ENCODE peak calls at places on chromosome 18, in eight cellular contexts. One of them, this sample, is unnamed.

GRCh38 chr18:1914489-1914888 is 656.8 kb downstream of the METTL4 start:
- DNase-seq in WTC11: no peak
- DNase-seq in naive B cell: no peak
- DNase-seq in caudate nucleus: no peak
- DNase-seq in OCI-LY7: peak
- DNase-seq in right atrium auricular region: no peak
- DNase-seq in nephron progenitor cell: no peak
- DNase-seq in A172: no peak
- DNase-seq in this sample: no peak

GRCh38 chr18:22223263-22223960 is 54.0 kb downstream of the GATA6 start:
- DNase-seq in WTC11: peak
- DNase-seq in naive B cell: no peak
- DNase-seq in right atrium auricular region: peak
- DNase-seq in caudate nucleus: no peak
- DNase-seq in nephron progenitor cell: no peak
- DNase-seq in A172: peak
- DNase-seq in OCI-LY7: no peak
- DNase-seq in this sample: no peak

GRCh38 chr18:2612996-2613395 is 41.6 kb downstream of the NDC80 start:
- DNase-seq in A172: no peak
- DNase-seq in caudate nucleus: no peak
- DNase-seq in OCI-LY7: no peak
- DNase-seq in naive B cell: no peak
- DNase-seq in WTC11: no peak
- DNase-seq in right atrium auricular region: no peak
- DNase-seq in nephron progenitor cell: no peak
- DNase-seq in this sample: no peak

GRCh38 chr18:47150029-47150823 is at the start of gene HDHD2:
- DNase-seq in A172: peak
- DNase-seq in nephron progenitor cell: peak
- DNase-seq in WTC11: peak
- DNase-seq in OCI-LY7: peak
- DNase-seq in naive B cell: peak
- DNase-seq in right atrium auricular region: peak
- DNase-seq in caudate nucleus: peak
- DNase-seq in this sample: peak

GRCh38 chr18:38459086-38459485 is 893.5 kb upstream of the CELF4 start:
- DNase-seq in right atrium auricular region: no peak
- DNase-seq in caudate nucleus: no peak
- DNase-seq in nephron progenitor cell: peak
- DNase-seq in WTC11: no peak
- DNase-seq in A172: no peak
- DNase-seq in OCI-LY7: no peak
- DNase-seq in naive B cell: no peak
- DNase-seq in this sample: no peak

GRCh38 chr18:66226782-66227181 is 377.1 kb downstream of the CDH19 start:
- DNase-seq in A172: no peak
- DNase-seq in naive B cell: no peak
- DNase-seq in nephron progenitor cell: no peak
- DNase-seq in right atrium auricular region: no peak
- DNase-seq in caudate nucleus: no peak
- DNase-seq in OCI-LY7: no peak
- DNase-seq in WTC11: no peak
- DNase-seq in this sample: no peak

GRCh38 chr18:26989842-26990241 is 124.3 kb upstream of the AQP4 start:
- DNase-seq in A172: no peak
- DNase-seq in OCI-LY7: no peak
- DNase-seq in naive B cell: no peak
- DNase-seq in WTC11: no peak
- DNase-seq in right atrium auricular region: no peak
- DNase-seq in caudate nucleus: no peak
- DNase-seq in nephron progenitor cell: no peak
- DNase-seq in this sample: no peak

GRCh38 chr18:58953627-58954026 is 89.0 kb downstream of the ZNF532 start:
- DNase-seq in naive B cell: no peak
- DNase-seq in A172: no peak
- DNase-seq in OCI-LY7: no peak
- DNase-seq in WTC11: no peak
- DNase-seq in nephron progenitor cell: no peak
- DNase-seq in caudate nucleus: no peak
- DNase-seq in right atrium auricular region: no peak
- DNase-seq in this sample: no peak

GRCh38 chr18:44096016-44096415 is 584.7 kb upstream of the SETBP1 start:
- DNase-seq in naive B cell: no peak
- DNase-seq in A172: no peak
- DNase-seq in caudate nucleus: no peak
- DNase-seq in WTC11: no peak
- DNase-seq in right atrium auricular region: no peak
- DNase-seq in nephron progenitor cell: no peak
- DNase-seq in OCI-LY7: no peak
- DNase-seq in this sample: no peak

GRCh38 chr18:24726727-24727539 is 266.5 kb downstream of the HRH4 start:
- DNase-seq in OCI-LY7: peak
- DNase-seq in caudate nucleus: peak
- DNase-seq in naive B cell: peak
- DNase-seq in A172: peak
- DNase-seq in nephron progenitor cell: peak
- DNase-seq in WTC11: peak
- DNase-seq in right atrium auricular region: peak
- DNase-seq in this sample: peak

GRCh38 chr18:48711651-48712486 is 173.0 kb downstream of the CTIF start:
- DNase-seq in caudate nucleus: no peak
- DNase-seq in naive B cell: no peak
- DNase-seq in right atrium auricular region: peak
- DNase-seq in nephron progenitor cell: peak
- DNase-seq in OCI-LY7: peak
- DNase-seq in A172: peak
- DNase-seq in WTC11: peak
- DNase-seq in this sample: no peak

GRCh38 chr18:70149616-70150301 is 55.7 kb downstream of the RTTN start:
- DNase-seq in caudate nucleus: no peak
- DNase-seq in nephron progenitor cell: no peak
- DNase-seq in OCI-LY7: no peak
- DNase-seq in A172: no peak
- DNase-seq in WTC11: no peak
- DNase-seq in right atrium auricular region: no peak
- DNase-seq in naive B cell: no peak
- DNase-seq in this sample: no peak

GRCh38 chr18:11666176-11666575 is 22.9 kb upstream of the GNAL start:
- DNase-seq in naive B cell: no peak
- DNase-seq in A172: no peak
- DNase-seq in right atrium auricular region: no peak
- DNase-seq in OCI-LY7: no peak
- DNase-seq in caudate nucleus: no peak
- DNase-seq in WTC11: no peak
- DNase-seq in nephron progenitor cell: no peak
- DNase-seq in this sample: no peak

This sample was measured in HAP-1.